ENCODE peak calls at places on chromosomes 2 and 18, in seven cellular contexts. V is H1, A is K562, C is HepG2, Q is HCT116, P is SK-N-SH, F is GM12878. R is an unnamed sample.

GRCh38 chr2:112661656-112662305 is 16.0 kb downstream of the SLC20A1 start:
- DNase-seq in V (no peak), A (no peak), C (no peak), Q (no peak), P (no peak), F (no peak), R (peak; percentile 73)

GRCh38 chr2:176242211-176242610 is 27.0 kb upstream of the MTX2 start:
- DNase-seq in V (no peak), A (no peak), C (no peak), Q (no peak), P (no peak), F (no peak), R (no peak)

GRCh38 chr2:217166241-217166640 is 306.4 kb upstream of the TNP1 start:
- DNase-seq in V (no peak), A (peak; percentile 57), C (peak; percentile 46), Q (peak; percentile 32), P (peak; percentile 30), F (peak; percentile 15), R (no peak)

GRCh38 chr18:6294119-6294784 is 120.5 kb downstream of the L3MBTL4 start:
- DNase-seq in V (no peak), A (no peak), C (no peak), Q (no peak), P (no peak), F (no peak), R (no peak)

GRCh38 chr2:177604291-177605065 is 211.9 kb downstream of the AGPS start:
- DNase-seq in V (no peak), A (peak; percentile 72), C (peak; percentile 76), Q (peak; percentile 53), P (peak; percentile 50), F (no peak), R (no peak)

GRCh38 chr2:15912203-15912602 is 28.1 kb upstream of the MYCN start:
- DNase-seq in V (no peak), A (no peak), C (no peak), Q (no peak), P (no peak), F (no peak), R (no peak)

GRCh38 chr2:187934692-187935091 is 357.0 kb upstream of the GULP1 start:
- DNase-seq in V (no peak), A (no peak), C (no peak), Q (no peak), P (no peak), F (no peak), R (no peak)

GRCh38 chr2:66170681-66171234 is 264.2 kb upstream of the MEIS1 start:
- DNase-seq in V (no peak), A (no peak), C (no peak), Q (no peak), P (no peak), F (no peak), R (no peak)

GRCh38 chr2:197191177-197191947 is 119.2 kb downstream of the ANKRD44 start:
- DNase-seq in V (no peak), A (peak; percentile 29), C (peak; percentile 40), Q (peak; percentile 31), P (peak; percentile 48), F (no peak), R (peak; percentile 19)

DNA sequence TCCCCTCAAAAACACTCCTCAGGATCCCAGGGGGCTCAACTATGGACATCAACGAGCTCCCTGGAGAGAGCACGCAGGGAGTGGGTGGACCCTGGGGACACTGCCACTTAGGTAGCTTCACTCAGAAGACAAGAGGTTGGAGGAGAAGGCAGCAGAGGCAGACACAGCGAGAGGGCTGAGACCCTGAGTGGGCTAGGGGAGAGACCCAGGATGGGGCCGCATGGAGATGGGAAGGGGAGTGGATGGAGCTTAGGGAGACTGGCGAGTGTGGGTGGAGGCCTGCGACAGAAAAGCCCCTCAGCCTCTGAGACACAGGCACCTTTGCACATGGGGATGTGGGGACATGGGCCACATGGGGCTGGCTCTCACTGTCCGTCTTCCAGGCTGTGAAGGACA is 70.9 kb downstream of the ASB1 start:
- DNase-seq in V (no peak), A (no peak), C (no peak), Q (no peak), P (no peak), F (no peak), R (no peak)
- TF ChIP-seq JUND in V (no peak), A (no peak), C (no peak), Q (no peak), P (no peak), F (no peak), R (no peak)

GRCh38 chr2:74569686-74570085 is 15.2 kb downstream of the DOK1 start:
- DNase-seq in V (no peak), A (no peak), C (no peak), Q (no peak), P (no peak), F (no peak), R (no peak)

GRCh38 chr2:74566423-74567085 is 12.0 kb downstream of the DOK1 start:
- DNase-seq in V (no peak), A (no peak), C (no peak), Q (no peak), P (no peak), F (no peak), R (no peak)

GRCh38 chr2:74571058-74571457 is 16.5 kb downstream of the DOK1 start:
- DNase-seq in V (no peak), A (no peak), C (no peak), Q (no peak), P (no peak), F (peak; percentile 84), R (no peak)

GRCh38 chr2:74564222-74564621 is 9.7 kb downstream of the DOK1 start:
- DNase-seq in V (no peak), A (no peak), C (no peak), Q (no peak), P (no peak), F (no peak), R (no peak)

DNA sequence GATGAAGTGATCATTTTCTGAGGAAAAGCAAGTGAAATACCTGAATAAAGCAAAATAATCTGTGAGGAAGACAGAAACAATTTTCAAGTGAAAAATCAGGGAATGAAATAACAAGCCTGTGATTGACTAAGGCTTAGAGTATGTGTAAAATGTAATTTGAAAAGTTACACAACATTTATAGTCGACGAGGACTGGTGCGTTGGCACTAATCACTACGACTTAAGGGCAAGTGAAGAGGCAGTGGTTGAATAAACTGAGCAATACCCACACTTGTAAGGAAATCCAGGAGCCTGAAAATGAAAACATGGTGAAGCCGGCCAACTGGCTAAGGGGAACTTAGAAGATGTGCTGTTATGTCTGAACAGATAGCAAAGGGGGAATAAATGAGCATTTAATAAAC is 13.3 kb downstream of the DOK1 start:
- DNase-seq in V (no peak), A (no peak), C (no peak), Q (no peak), P (no peak), F (no peak), R (no peak)
- TF ChIP-seq JUND in V (no peak), A (no peak), C (no peak), Q (no peak), P (no peak), F (no peak), R (no peak)

GRCh38 chr2:27263287-27264252 is 723 bp upstream of the SLC30A3 start:
- DNase-seq in V (no peak), A (no peak), C (no peak), Q (no peak), P (peak; percentile 65), F (no peak), R (no peak)

GRCh38 chr2:27262379-27263286 is at the start of gene SLC30A3:
- DNase-seq in V (no peak), A (peak; percentile 81), C (no peak), Q (peak; percentile 44), P (peak; percentile 97), F (no peak), R (peak; percentile 94)

GRCh38 chr2:27264253-27264752 is 1.5 kb upstream of the SLC30A3 start:
- DNase-seq in V (no peak), A (no peak), C (no peak), Q (no peak), P (peak; percentile 80), F (no peak), R (no peak)

GRCh38 chr2:27265536-27265870 is 2.7 kb upstream of the SLC30A3 start:
- DNase-seq in V (no peak), A (no peak), C (no peak), Q (no peak), P (no peak), F (no peak), R (no peak)

DNA sequence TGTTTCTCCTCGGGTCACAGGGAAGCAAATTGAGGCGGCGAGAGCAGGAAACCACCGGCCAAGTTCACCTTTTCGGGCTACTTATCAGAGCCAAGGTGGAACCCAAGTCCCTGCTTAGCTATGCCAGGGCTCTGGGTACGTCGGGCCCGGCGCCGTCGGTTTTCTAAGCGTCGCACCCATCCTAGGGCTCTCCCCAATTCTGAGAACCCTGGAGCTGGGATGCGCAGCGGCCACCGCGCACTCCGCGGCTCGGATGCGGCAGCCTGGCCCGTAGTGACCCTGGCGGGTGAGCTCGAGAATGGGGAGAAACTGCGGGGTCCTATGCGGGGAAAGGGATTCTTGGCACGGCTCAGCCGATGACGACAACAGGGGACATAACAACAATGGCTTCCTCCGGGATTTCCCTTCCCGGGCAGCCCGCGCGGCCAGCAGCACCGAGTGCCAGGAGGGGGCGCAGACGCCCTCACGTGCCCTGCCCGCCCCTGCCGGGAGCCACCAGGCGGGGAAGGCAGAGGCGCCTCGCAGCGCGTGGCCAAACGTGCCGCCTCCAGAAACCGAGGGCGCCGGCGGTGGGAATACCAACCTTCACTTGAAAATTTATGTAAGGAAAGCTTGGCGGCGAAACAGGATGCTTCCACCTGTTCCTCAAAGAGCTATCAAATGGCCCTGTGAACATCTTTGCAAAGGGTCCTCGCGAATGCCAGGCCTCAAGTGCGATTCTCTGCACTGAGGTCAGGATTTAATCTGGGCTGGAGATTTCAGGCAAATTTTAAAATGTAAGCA is 2.1 kb upstream of the SLC30A3 start:
- DNase-seq in V (no peak), A (no peak), C (peak; percentile 73), Q (peak; percentile 54), P (peak; percentile 100), F (no peak), R (peak; percentile 49)
- TF ChIP-seq JUND in V (no peak), A (no peak), C (no peak), Q (no peak), P (no peak), F (no peak), R (no peak)

GRCh38 chr18:42412896-42413295 is 457.9 kb downstream of the PIK3C3 start:
- DNase-seq in V (no peak), A (no peak), C (peak; percentile 12), Q (no peak), P (no peak), F (no peak), R (no peak)

GRCh38 chr18:42414756-42415454 is 459.9 kb downstream of the PIK3C3 start:
- DNase-seq in V (no peak), A (no peak), C (no peak), Q (no peak), P (no peak), F (no peak), R (no peak)

GRCh38 chr18:42409005-42409404 is 454.0 kb downstream of the PIK3C3 start:
- DNase-seq in V (no peak), A (no peak), C (no peak), Q (no peak), P (no peak), F (no peak), R (no peak)

GRCh38 chr18:42413870-42414269 is 458.8 kb downstream of the PIK3C3 start:
- DNase-seq in V (no peak), A (no peak), C (no peak), Q (no peak), P (no peak), F (no peak), R (no peak)

DNA sequence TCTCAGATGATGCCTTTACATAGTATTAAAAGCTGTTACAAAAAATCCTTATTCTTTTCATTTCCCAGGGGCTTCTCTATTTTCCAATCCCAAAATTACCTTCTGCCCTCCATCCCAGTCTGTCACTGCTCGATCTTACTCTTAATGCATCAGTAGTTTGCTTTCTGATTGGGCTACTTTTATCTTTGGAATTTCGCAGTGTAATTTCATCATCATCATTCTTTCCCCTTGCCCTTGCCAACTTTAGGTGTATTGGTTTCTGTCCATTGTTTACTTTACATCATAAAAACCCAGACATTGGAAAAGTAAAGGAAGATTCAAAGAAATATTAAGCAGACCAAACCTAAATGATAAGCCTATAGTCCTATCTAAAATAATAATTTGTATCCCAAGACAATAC is 457.2 kb downstream of the PIK3C3 start:
- DNase-seq in V (no peak), A (no peak), C (no peak), Q (no peak), P (no peak), F (no peak), R (no peak)
- TF ChIP-seq JUND in V (no peak), A (no peak), C (no peak), Q (no peak), P (no peak), F (no peak), R (no peak)

R was measured in T47D.